ENCODE peak calls at places on chromosomes 13 and 19, in nine cellular contexts. J is astrocyte of the spinal cord, U is activated B cell treated with CpG ODN at 0.5 μM for 24 hours, R is endothelial cell, H is sigmoid colon, M is cardiac muscle cell, T is upper lobe of right lung, N is SK-N-SH, B is cardiac fibroblast. F is an unnamed sample.

GRCh38 chr19:55386515-55386947 is 799 bp downstream of the RPL28 start:
- DNase-seq in N (no peak), H (no peak), M (no peak), T (no peak), B (no peak), U (no peak), R (no peak), J (no peak), F (no peak)

GRCh38 chr13:81639984-81640582 is 1299.2 kb upstream of the SPRY2 start:
- DNase-seq in R (peak), N (peak), T (no peak), J (no peak), M (no peak), B (no peak), U (no peak), H (no peak), F (no peak)

GRCh38 chr19:50850738-50851137 is 4.0 kb upstream of the KLK3 start:
- DNase-seq in M (no peak), U (no peak), H (no peak), R (no peak), N (no peak), B (no peak), T (no peak), J (no peak), F (no peak)

GRCh38 chr13:89490661-89491060 is 1819.5 kb downstream of the SLITRK5 start:
- DNase-seq in J (peak), M (no peak), T (no peak), N (no peak), U (no peak), H (no peak), B (no peak), R (no peak), F (no peak)

GRCh38 chr19:45423589-45424190 is at the start of gene ERCC1:
- DNase-seq in M (peak), T (peak), U (peak), N (peak), H (peak), R (peak), J (peak), B (peak), F (peak)

GRCh38 chr13:98672947-98673545 is 79.4 kb downstream of the SLC15A1 start:
- DNase-seq in N (peak), U (peak), M (peak), H (peak), J (peak), T (peak), R (peak), B (peak), F (peak)

GRCh38 chr13:109162248-109163051 is 533.0 kb downstream of the MYO16 start:
- DNase-seq in M (no peak), H (no peak), B (no peak), N (no peak), T (no peak), R (no peak), J (no peak), U (peak), F (no peak)

GRCh38 chr13:114027826-114028225 is 54.0 kb upstream of the C13orf46 start:
- DNase-seq in U (no peak), H (no peak), B (no peak), J (no peak), T (no peak), R (no peak), M (no peak), N (no peak), F (no peak)

GRCh38 chr13:73274147-73274546 is 215.3 kb downstream of the KLF5 start:
- DNase-seq in M (no peak), N (no peak), R (no peak), H (no peak), T (no peak), U (no peak), J (no peak), B (no peak), F (no peak)

GRCh38 chr19:40282920-40283319 is 2.2 kb downstream of the AKT2 start:
- DNase-seq in T (no peak), H (peak), U (no peak), B (no peak), R (no peak), N (no peak), J (no peak), M (no peak), F (no peak)

GRCh38 chr13:78659450-78660110 is 625 bp upstream of the OBI1 start:
- DNase-seq in B (no peak), R (no peak), J (peak), N (peak), M (no peak), U (no peak), H (no peak), T (no peak), F (no peak)

GRCh38 chr13:78658630-78659449 is at the start of gene OBI1:
- DNase-seq in B (peak), N (peak), J (peak), U (peak), T (peak), R (peak), H (peak), M (peak), F (peak)

GRCh38 chr13:78662467-78662866 is 3.5 kb upstream of the OBI1 start:
- DNase-seq in N (no peak), H (no peak), J (no peak), T (no peak), M (no peak), B (no peak), R (no peak), U (no peak), F (no peak)

GRCh38 chr13:78657699-78658629 is 991 bp downstream of the OBI1 start:
- DNase-seq in U (no peak), N (peak), T (no peak), B (peak), R (no peak), H (no peak), M (peak), J (peak), F (no peak)

GRCh38 chr13:78660130-78660857 is 1.3 kb upstream of the OBI1 start:
- DNase-seq in T (no peak), U (no peak), N (peak), R (peak), J (no peak), B (no peak), H (no peak), M (no peak), F (no peak)
- TF ChIP-seq CTCF in T (no peak), U (no peak), N (no peak), R (no peak), J (no peak), B (no peak), H (no peak), M (no peak), F (no peak)

GRCh38 chr19:23996549-23996948 is 81.9 kb downstream of the ZNF726 start:
- DNase-seq in B (no peak), N (peak), H (no peak), T (no peak), U (no peak), R (peak), M (no peak), J (no peak), F (no peak)
- TF ChIP-seq CTCF in B (peak), N (peak), H (no peak), T (peak), U (no peak), R (peak), M (peak), J (peak), F (peak)

GRCh38 chr13:75566658-75567057 is 17.1 kb downstream of the UCHL3 start:
- DNase-seq in R (no peak), U (no peak), T (no peak), M (no peak), H (no peak), N (peak), J (peak), B (peak), F (no peak)
- TF ChIP-seq CTCF in R (no peak), U (no peak), T (peak), M (peak), H (no peak), N (peak), J (peak), B (peak), F (peak)

GRCh38 chr13:21218351-21219043 is 42.0 kb downstream of the MRPL57 start:
- DNase-seq in N (no peak), J (no peak), U (no peak), T (no peak), B (no peak), R (no peak), H (no peak), M (no peak), F (no peak)

GRCh38 chr13:21225841-21226581 is 49.6 kb downstream of the MRPL57 start:
- DNase-seq in J (no peak), T (no peak), N (no peak), H (no peak), B (no peak), M (no peak), R (no peak), U (no peak), F (no peak)

GRCh38 chr13:21219044-21219381 is 42.6 kb downstream of the MRPL57 start:
- DNase-seq in T (no peak), H (no peak), J (no peak), M (no peak), B (no peak), U (no peak), N (no peak), R (no peak), F (no peak)

GRCh38 chr13:21225082-21225481 is 48.6 kb downstream of the MRPL57 start:
- DNase-seq in T (no peak), H (no peak), M (no peak), B (no peak), N (no peak), U (no peak), R (no peak), J (no peak), F (no peak)

DNA sequence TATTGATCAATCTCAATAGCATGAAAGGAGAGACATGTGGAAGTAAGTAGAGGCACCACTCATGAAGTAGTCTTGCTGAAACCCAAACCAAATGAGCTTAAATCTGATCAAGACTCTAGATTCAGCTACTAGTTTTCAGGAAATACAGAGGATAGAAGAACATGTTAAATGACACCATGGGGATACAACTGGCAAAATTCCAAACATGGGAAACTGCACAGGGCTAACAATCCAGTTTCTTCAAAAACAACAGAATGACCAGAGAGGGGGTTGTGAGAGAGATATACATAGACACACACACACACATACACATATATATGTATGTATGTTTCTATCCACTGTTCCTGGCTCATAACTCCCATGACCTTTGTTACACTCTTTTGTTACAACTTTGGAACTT is 44.8 kb downstream of the MRPL57 start:
- DNase-seq in T (no peak), N (no peak), B (no peak), R (no peak), H (no peak), U (no peak), M (no peak), J (no peak), F (no peak)
- TF ChIP-seq CTCF in T (no peak), N (no peak), B (no peak), R (no peak), H (no peak), U (no peak), M (no peak), J (no peak), F (no peak)

DNA sequence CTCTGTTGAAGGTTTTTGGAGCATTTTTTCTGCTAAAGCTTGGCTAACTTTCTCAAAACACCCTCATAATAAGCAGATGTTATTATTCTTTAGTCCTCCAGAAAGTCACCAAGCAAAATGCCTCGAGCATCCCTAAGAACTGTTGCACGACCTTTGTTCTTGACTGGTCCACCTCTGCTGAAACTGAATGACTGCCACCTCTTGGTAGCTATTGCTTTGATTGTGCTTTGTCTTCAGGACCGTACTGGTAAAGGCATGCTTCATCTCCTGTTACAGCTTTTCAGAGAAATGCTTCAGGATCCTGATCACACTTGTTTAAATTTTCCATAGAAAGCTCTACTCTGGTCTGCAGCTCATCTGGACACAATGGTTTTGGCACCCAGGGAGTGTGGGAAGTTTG is 254.8 kb downstream of the DCT start:
- DNase-seq in J (no peak), M (no peak), H (no peak), R (no peak), T (no peak), B (no peak), U (no peak), N (no peak), F (no peak)
- TF ChIP-seq CTCF in J (no peak), M (no peak), H (no peak), R (no peak), T (no peak), B (no peak), U (no peak), N (no peak), F (no peak)